ENCODE peak calls at places on chromosomes 6 and 20, in seven cellular contexts. J, W, X, E, Z, R and O are unnamed samples.

GRCh38 chr6:117373211-117373813 is 52.4 kb downstream of the ROS1 start:
- DNase-seq in J (no peak), E (no peak), X (no peak), Z (no peak), W (no peak), R (no peak), O (no peak)

GRCh38 chr6:35754452-35755321 is 17.9 kb downstream of the ARMC12 start:
- DNase-seq in Z (no peak), W (peak), J (no peak), E (no peak), R (peak), X (no peak), O (no peak)

GRCh38 chr20:48750941-48751620 is 76.7 kb downstream of the PREX1 start:
- DNase-seq in X (no peak), E (no peak), Z (peak), R (no peak), J (peak), W (no peak), O (no peak)

GRCh38 chr20:37202267-37202943 is 23.1 kb upstream of the MROH8 start:
- DNase-seq in W (peak), R (peak), J (no peak), E (no peak), Z (no peak), X (no peak), O (no peak)

GRCh38 chr6:165842291-165842936 is 179.4 kb upstream of the PDE10A start:
- DNase-seq in Z (no peak), R (no peak), W (no peak), X (no peak), J (no peak), E (no peak), O (no peak)

GRCh38 chr6:142695016-142695415 is 250.0 kb downstream of the HIVEP2 start:
- DNase-seq in J (no peak), Z (no peak), W (no peak), X (no peak), E (no peak), R (no peak), O (no peak)

GRCh38 chr6:18216411-18216810 is 47.9 kb downstream of the DEK start:
- DNase-seq in Z (no peak), R (peak), X (no peak), W (peak), J (no peak), E (no peak), O (no peak)

GRCh38 chr20:35200255-35200654 is 26.2 kb upstream of the MMP24 start:
- DNase-seq in Z (no peak), W (peak), J (no peak), X (no peak), E (no peak), R (no peak), O (no peak)

GRCh38 chr6:72624557-72625160 is 2.8 kb downstream of the KCNQ5 start:
- DNase-seq in R (peak), Z (no peak), W (peak), X (no peak), J (no peak), E (peak), O (no peak)

GRCh38 chr20:44582321-44583025 is at the start of gene PKIG:
- DNase-seq in Z (no peak), R (peak), J (no peak), W (peak), X (no peak), E (no peak), O (no peak)

GRCh38 chr20:50385733-50386640 is 124.2 kb upstream of the PTPN1 start:
- DNase-seq in E (no peak), X (no peak), W (no peak), Z (no peak), J (no peak), R (no peak), O (peak)

GRCh38 chr20:62929051-62929538 is 2.8 kb upstream of the DIDO1 start:
- DNase-seq in E (peak), W (peak), X (peak), R (peak), Z (no peak), J (peak), O (peak)

GRCh38 chr6:154106251-154106650 is 67.2 kb downstream of the OPRM1 start:
- DNase-seq in W (peak), E (no peak), X (no peak), J (no peak), Z (no peak), R (no peak), O (no peak)

GRCh38 chr6:101391772-101392560 is 1.5 kb upstream of the GRIK2 start:
- DNase-seq in E (no peak), Z (peak), J (no peak), X (peak), R (no peak), W (peak), O (no peak)

GRCh38 chr6:31585531-31585930 is 546 bp upstream of the LST1 start:
- DNase-seq in R (peak), J (no peak), X (no peak), E (no peak), W (no peak), Z (no peak), O (no peak)

GRCh38 chr20:33685328-33686007 is 717 bp downstream of the E2F1 start:
- DNase-seq in E (peak), X (no peak), J (peak), W (no peak), Z (peak), R (peak), O (peak)

GRCh38 chr20:38225900-38226263 is 34.7 kb downstream of the KIAA1755 start:
- DNase-seq in R (no peak), W (no peak), Z (no peak), X (no peak), J (no peak), E (no peak), O (peak)